ENCODE peak calls at places on chromosome 12, in seven cellular contexts. J is effector memory CD4-positive, alpha-beta T cell; K is suprapubic skin; U is Peyer's patch; G is right cardiac atrium; H is OCI-LY7; B is aorta. I is an unnamed sample. For H3K4me1, the result is how much of the 10 kb centered on the place peaks cover.

GRCh38 chr12:78229491-78230209 is 399.0 kb downstream of the NAV3 start:
- DNase-seq in U (no peak), H (peak), K (no peak), J (no peak), G (no peak), B (no peak), I (peak)

GRCh38 chr12:124740691-124741137 is 123.0 kb downstream of the SCARB1 start:
- DNase-seq in B (no peak), U (no peak), H (no peak), J (no peak), G (no peak), K (no peak), I (no peak)

GRCh38 chr12:38823743-38824142 is 81.6 kb downstream of the CPNE8 start:
- DNase-seq in K (no peak), J (no peak), H (no peak), U (no peak), B (no peak), G (no peak), I (peak)

GRCh38 chr12:84661732-84662326 is 250.8 kb downstream of the SLC6A15 start:
- DNase-seq in J (no peak), B (no peak), K (no peak), U (no peak), G (no peak), H (no peak), I (no peak)

GRCh38 chr12:72094490-72094889 is 155.8 kb downstream of the TPH2 start:
- DNase-seq in J (no peak), B (no peak), G (no peak), K (no peak), U (no peak), H (no peak), I (no peak)

GRCh38 chr12:120067084-120067869 is 49.3 kb downstream of the RAB35 start:
- DNase-seq in B (no peak), U (no peak), J (no peak), K (no peak), G (no peak), H (no peak), I (no peak)

GRCh38 chr12:103348935-103349334 is 146.8 kb downstream of the C12orf42 start:
- DNase-seq in U (no peak), B (no peak), K (no peak), H (peak), G (no peak), J (no peak), I (no peak)

GRCh38 chr12:117273091-117273490 is 82.8 kb upstream of the FBXO21 start:
- DNase-seq in J (no peak), K (no peak), G (no peak), U (no peak), B (no peak), H (no peak), I (peak)

GRCh38 chr12:25817166-25817565 is 141.3 kb upstream of the RASSF8 start:
- DNase-seq in G (no peak), K (no peak), J (no peak), U (no peak), H (no peak), B (no peak), I (no peak)

GRCh38 chr12:24596768-24597388 is 352.0 kb downstream of the BCAT1 start:
- DNase-seq in H (peak), G (no peak), J (no peak), K (no peak), B (no peak), U (no peak), I (peak)

GRCh38 chr12:59164991-59165718 is 244.9 kb upstream of the LRIG3 start:
- DNase-seq in B (no peak), G (no peak), H (peak), K (no peak), U (no peak), J (no peak), I (peak)

GRCh38 chr12:54261817-54262402 is 18.0 kb downstream of the CBX5 start:
- DNase-seq in K (no peak), J (no peak), H (no peak), B (no peak), G (no peak), U (no peak), I (no peak)

GRCh38 chr12:110677982-110678381 is 10.9 kb downstream of the HVCN1 start:
- DNase-seq in H (no peak), G (no peak), B (no peak), K (no peak), J (no peak), U (no peak), I (no peak)

GRCh38 chr12:64739778-64740177 is 19.4 kb downstream of the GNS start:
- DNase-seq in B (no peak), H (no peak), G (no peak), J (no peak), U (no peak), K (no peak), I (no peak)

GRCh38 chr12:23760495-23760894 is 189.0 kb downstream of the SOX5 start:
- DNase-seq in G (no peak), U (no peak), J (no peak), H (no peak), B (no peak), K (no peak), I (no peak)

GRCh38 chr12:119735079-119735478 is 67.1 kb downstream of the PRKAB1 start:
- DNase-seq in K (no peak), B (no peak), J (no peak), G (no peak), U (no peak), H (no peak), I (no peak)

GRCh38 chr12:94561943-94562411 is 88.4 kb downstream of the TMCC3 start:
- DNase-seq in B (no peak), J (no peak), H (peak), U (peak), K (no peak), G (no peak), I (no peak)

GRCh38 chr12:106276032-106276728 is 26.4 kb upstream of the TCP11L2 start:
- DNase-seq in K (no peak), J (no peak), G (no peak), U (peak), B (no peak), H (peak), I (no peak)
- H3K4me1 ChIP-seq in K (under half), J (under half), G (under half), U (under half), B (under half), H (under half), I (under half)

GRCh38 chr12:106108187-106108816 is 30.5 kb downstream of the NUAK1 start:
- DNase-seq in K (no peak), G (no peak), U (no peak), J (no peak), H (no peak), B (no peak), I (no peak)
- H3K4me1 ChIP-seq in K (half or more), G (under half), U (under half), J (under half), H (under half), B (under half), I (under half)

DNA sequence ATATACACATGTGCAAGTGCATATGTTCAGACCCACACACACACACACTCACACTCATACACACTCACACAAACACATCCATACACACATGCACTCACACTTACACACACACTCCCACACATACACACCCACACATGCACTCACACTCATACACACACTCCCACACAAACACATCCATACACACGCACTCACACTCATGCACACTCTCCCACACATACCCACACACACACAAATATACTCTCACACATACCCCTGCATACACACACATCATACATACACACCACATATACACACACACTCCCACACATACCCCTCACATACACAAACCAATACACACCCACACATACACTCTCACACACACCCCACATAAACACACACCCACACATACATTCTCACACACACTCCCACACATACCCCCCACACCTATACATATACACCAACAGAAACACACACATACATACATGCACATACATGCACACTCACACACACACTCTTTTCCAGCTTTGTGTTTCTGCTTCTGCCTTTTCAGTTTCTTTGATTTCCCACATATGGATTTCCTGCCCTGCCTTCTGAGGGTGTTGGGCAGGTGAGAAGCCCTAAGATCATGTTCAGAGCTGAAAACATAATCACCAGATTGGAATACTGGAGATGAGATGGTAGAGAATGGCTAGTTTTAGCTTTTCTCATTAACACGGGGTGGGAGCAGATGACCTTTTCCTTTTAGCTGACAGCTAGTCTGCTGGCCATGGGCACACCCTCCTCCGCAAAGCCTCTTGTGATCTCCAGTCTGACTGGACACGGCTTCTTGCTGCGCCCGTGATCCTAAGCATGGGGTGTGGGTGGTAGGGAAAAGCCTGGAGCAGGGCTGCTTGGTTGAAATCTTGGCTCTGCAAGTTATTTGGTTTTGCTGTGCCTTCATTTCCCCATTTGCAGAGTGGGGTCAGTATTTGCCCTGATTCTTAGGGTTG is 214.0 kb downstream of the CHST11 start:
- DNase-seq in G (no peak), J (no peak), H (no peak), K (no peak), U (no peak), B (no peak), I (no peak)
- H3K4me1 ChIP-seq in G (under half), J (under half), H (under half), K (half or more), U (under half), B (under half), I (under half)

GRCh38 chr12:9221476-9221875 is 13.3 kb upstream of the PZP start:
- DNase-seq in U (no peak), K (no peak), B (no peak), G (no peak), J (no peak), H (no peak), I (peak)
- H3K4me1 ChIP-seq in U (under half), K (under half), B (under half), G (under half), J (under half), H (under half), I (under half)

DNA sequence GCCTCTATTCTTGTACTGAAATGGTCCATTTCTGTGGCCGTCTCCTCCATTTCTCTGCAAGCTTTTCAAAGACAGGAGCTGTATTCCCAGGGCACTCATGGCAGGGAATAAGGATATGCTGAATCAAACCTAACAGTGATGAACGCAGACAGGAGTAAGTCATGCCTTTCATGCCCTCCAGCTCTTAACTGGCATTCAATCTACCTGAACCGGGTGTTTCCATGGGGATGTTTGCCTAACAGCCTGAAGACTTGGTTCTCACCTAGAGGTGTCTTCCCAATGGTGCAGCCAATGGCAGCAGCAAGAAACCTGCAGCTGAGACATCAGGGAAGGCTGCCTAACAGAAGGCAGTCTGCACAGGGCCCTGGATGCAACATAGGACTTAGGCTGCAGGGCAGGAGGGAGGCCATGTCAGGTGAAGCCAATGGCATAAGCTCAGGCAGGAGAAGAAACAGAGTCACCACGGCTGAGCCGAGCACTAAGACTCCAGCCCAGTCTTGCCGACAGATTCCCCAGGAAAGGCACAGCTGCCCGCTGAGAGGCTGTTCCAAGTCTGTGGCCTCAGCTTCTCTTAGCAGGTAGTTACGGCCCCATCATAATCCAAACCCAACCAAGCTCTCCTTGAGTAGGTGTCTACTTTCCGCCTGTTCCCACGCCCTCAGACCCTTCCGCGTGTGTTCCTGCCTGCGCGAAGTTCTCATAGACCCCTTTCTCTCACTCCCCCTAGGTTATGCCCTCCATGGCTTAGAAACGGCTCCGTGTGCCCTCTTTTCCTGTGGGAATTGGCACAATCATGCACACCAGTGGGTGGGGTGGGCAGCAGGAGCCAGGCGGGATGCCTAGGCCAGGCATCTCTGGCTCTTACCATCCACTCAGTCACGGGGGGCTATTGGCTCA is 44.1 kb downstream of the VWF start:
- DNase-seq in H (no peak), B (no peak), U (no peak), K (no peak), G (no peak), J (no peak), I (no peak)
- H3K4me1 ChIP-seq in H (under half), B (under half), U (under half), K (under half), G (under half), J (under half), I (under half)

GRCh38 chr12:18496156-18496555 is 234.8 kb downstream of the PIK3C2G start:
- DNase-seq in B (no peak), K (no peak), G (no peak), H (no peak), U (no peak), J (no peak), I (no peak)

GRCh38 chr12:18492372-18493025 is 231.2 kb downstream of the PIK3C2G start:
- DNase-seq in H (no peak), B (no peak), G (no peak), K (no peak), U (no peak), J (no peak), I (no peak)
- H3K4me1 ChIP-seq in H (under half), B (under half), G (under half), K (under half), U (under half), J (under half), I (under half)

DNA sequence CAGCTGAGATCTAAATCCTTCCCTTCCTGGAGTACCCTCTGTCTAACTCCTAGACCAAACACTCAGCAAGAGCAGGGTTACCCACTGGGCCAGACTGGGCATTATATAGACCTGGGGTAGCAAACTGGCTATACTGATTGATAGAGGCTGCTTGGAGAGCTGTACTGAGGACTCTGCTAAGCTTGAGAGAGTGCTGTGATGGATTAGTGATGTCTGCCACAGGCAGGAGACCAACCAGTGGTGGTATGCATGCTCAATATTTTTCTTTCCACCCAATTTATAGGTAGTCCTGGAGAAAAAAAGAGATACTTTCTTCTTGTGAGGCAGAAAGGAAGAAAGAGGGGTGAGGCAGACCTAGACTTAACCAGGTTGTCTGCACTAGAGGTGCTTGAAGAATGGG is 33.3 kb downstream of the DTX1 start:
- DNase-seq in G (no peak), U (no peak), K (no peak), H (no peak), J (no peak), B (no peak), I (no peak)
- H3K4me1 ChIP-seq in G (under half), U (half or more), K (under half), H (half or more), J (half or more), B (under half), I (under half)

GRCh38 chr12:13135336-13136178 is 32.1 kb upstream of the GSG1 start:
- DNase-seq in J (no peak), B (peak), H (no peak), G (peak), K (peak), U (no peak), I (no peak)
- H3K4me1 ChIP-seq in J (under half), B (under half), H (under half), G (under half), K (under half), U (under half), I (under half)

I was measured in A673.